ENCODE peak calls at places on chromosomes 6 and 20, in five cellular contexts. M is HuH-7.5; O is NCI-H2081; J is NCI-H1105 treated with DMSO at 0.1 percent for 48 hours; T is activated CD4-positive, alpha-beta T cell treated with anti-CD3 and anti-CD28 coated beads for 24 hours. R is an unnamed sample.

GRCh38 chr6:154247119-154247814 is 109.3 kb downstream of the IPCEF1 start:
- DNase-seq in T (no peak), J (peak; percentile 52), M (no peak), O (no peak), R (no peak)

GRCh38 chr6:152295346-152295745 is 341.8 kb downstream of the SYNE1 start:
- DNase-seq in T (no peak), M (no peak), J (no peak), O (no peak), R (no peak)

GRCh38 chr6:159819932-159820640 is 20.0 kb downstream of the PNLDC1 start:
- DNase-seq in O (no peak), J (no peak), M (no peak), T (peak; percentile 15), R (no peak)

GRCh38 chr6:158040804-158041347 is 59.2 kb downstream of the SYNJ2 start:
- DNase-seq in O (no peak), M (no peak), J (no peak), T (no peak), R (no peak)

GRCh38 chr6:148973809-148974208 is 227.0 kb downstream of the UST start:
- DNase-seq in T (no peak), J (peak; percentile 9), M (no peak), O (peak; percentile 15), R (no peak)

GRCh38 chr6:44920952-44921491 is 407.1 kb upstream of the RUNX2 start:
- DNase-seq in M (no peak), T (no peak), J (no peak), O (no peak), R (no peak)

GRCh38 chr6:170023620-170024521 is 267.0 kb downstream of the DLL1 start:
- DNase-seq in O (no peak), T (no peak), J (no peak), M (no peak), R (no peak)

GRCh38 chr6:128275030-128275429 is 245.4 kb downstream of the PTPRK start:
- DNase-seq in M (no peak), T (no peak), O (no peak), J (no peak), R (no peak)

GRCh38 chr6:15370730-15371129 is 124.9 kb downstream of the JARID2 start:
- DNase-seq in J (no peak), M (no peak), O (no peak), T (no peak), R (no peak)

GRCh38 chr6:10518461-10519216 is 2.5 kb upstream of the GCNT2 start:
- DNase-seq in J (no peak), M (no peak), T (no peak), O (no peak), R (no peak)

GRCh38 chr20:11847827-11848226 is 69.9 kb upstream of the BTBD3 start:
- DNase-seq in M (no peak), T (no peak), J (peak; percentile 44), O (peak; percentile 88), R (no peak)

GRCh38 chr6:11685411-11686093 is 93.1 kb downstream of the ADTRP start:
- DNase-seq in J (no peak), T (no peak), O (no peak), M (no peak), R (no peak)

GRCh38 chr6:43202451-43202850 is 20.5 kb downstream of the CUL9 start:
- DNase-seq in O (no peak), T (no peak), J (no peak), M (no peak), R (no peak)